ENCODE peak calls at places on chromosomes 12 and 14, in seven cellular contexts. X is H9, J is mesenchymal stem cell, E is mesendoderm, F is IMR-90, D is neuronal stem cell, V is H1. G is an unnamed sample.

GRCh38 chr12:87685696-87686095 is 343.5 kb downstream of the C12orf50 start:
- DNase-seq in E (no peak), F (no peak), V (no peak), D (no peak), J (no peak), X (no peak), G (no peak)

GRCh38 chr14:58280954-58281787 is 17.2 kb upstream of the ARID4A start:
- DNase-seq in J (peak), X (no peak), F (peak), D (no peak), V (no peak), E (no peak), G (peak)

GRCh38 chr14:68888025-68888850 is 90.9 kb downstream of the ACTN1 start:
- DNase-seq in F (no peak), D (no peak), E (no peak), V (no peak), X (no peak), J (no peak), G (no peak)

GRCh38 chr14:24051162-24051788 is 534 bp upstream of the CARMIL3 start:
- DNase-seq in V (no peak), D (no peak), X (peak), E (peak), J (no peak), F (no peak), G (no peak)

GRCh38 chr14:81311816-81312215 is 88.3 kb downstream of the STON2 start:
- DNase-seq in E (no peak), J (no peak), X (no peak), D (no peak), F (no peak), V (no peak), G (peak)

GRCh38 chr12:41663487-41664258 is 475.6 kb downstream of the PDZRN4 start:
- DNase-seq in D (peak), V (no peak), J (peak), E (peak), X (no peak), F (peak), G (peak)

GRCh38 chr12:88308825-88309224 is 166.7 kb downstream of the TMTC3 start:
- DNase-seq in D (no peak), E (no peak), J (peak), V (no peak), X (no peak), F (peak), G (no peak)

GRCh38 chr14:94685166-94685581 is 73.0 kb downstream of the SERPINA3 start:
- DNase-seq in J (no peak), X (peak), V (no peak), F (no peak), E (peak), D (no peak), G (peak)

GRCh38 chr12:25236190-25236589 is 14.5 kb downstream of the KRAS start:
- DNase-seq in F (peak), X (no peak), E (no peak), V (no peak), D (no peak), J (peak), G (no peak)

GRCh38 chr12:1790470-1790869 is 29.9 kb upstream of the LRTM2 start:
- DNase-seq in D (no peak), X (no peak), E (no peak), F (no peak), J (no peak), V (no peak), G (no peak)

GRCh38 chr14:96086032-96086431 is 46.9 kb downstream of the C14orf132 start:
- DNase-seq in X (no peak), D (no peak), V (no peak), F (peak), E (peak), J (peak), G (peak)

GRCh38 chr12:40015360-40015759 is 90.5 kb downstream of the SLC2A13 start:
- DNase-seq in F (no peak), J (peak), V (no peak), D (no peak), E (peak), X (no peak), G (no peak)

GRCh38 chr14:91258021-91258618 is 13.6 kb upstream of the GPR68 start:
- DNase-seq in J (peak), X (no peak), D (no peak), E (no peak), V (no peak), F (peak), G (no peak)

GRCh38 chr12:19095331-19095730 is 34.2 kb upstream of the PLEKHA5 start:
- DNase-seq in F (no peak), J (no peak), D (no peak), V (no peak), E (no peak), X (no peak), G (no peak)

GRCh38 chr12:100494026-100494425 is 20.4 kb downstream of the NR1H4 start:
- DNase-seq in X (no peak), E (no peak), J (no peak), F (no peak), V (no peak), D (no peak), G (no peak)

GRCh38 chr14:42113358-42114070 is 506.8 kb downstream of the LRFN5 start:
- DNase-seq in F (no peak), V (no peak), E (no peak), J (no peak), D (no peak), X (no peak), G (no peak)

GRCh38 chr14:69087061-69087461 is 65.9 kb downstream of the DCAF5 start:
- DNase-seq in X (no peak), V (no peak), F (peak), E (no peak), J (no peak), D (no peak), G (peak)

GRCh38 chr12:122026706-122027328 is 5.1 kb downstream of the BCL7A start:
- DNase-seq in D (no peak), J (no peak), V (no peak), X (peak), F (no peak), E (no peak), G (no peak)

GRCh38 chr12:3380200-3381020 is 110.6 kb upstream of the PRMT8 start:
- DNase-seq in F (no peak), D (no peak), X (peak), J (no peak), E (no peak), V (no peak), G (no peak)

GRCh38 chr12:53056296-53056695 is 6.4 kb downstream of the TNS2 start:
- DNase-seq in E (no peak), F (no peak), J (no peak), X (no peak), D (no peak), V (no peak), G (no peak)

GRCh38 chr14:65210118-65210826 is 108.0 kb upstream of the MAX start:
- DNase-seq in X (no peak), J (peak), E (no peak), D (no peak), F (peak), V (no peak), G (peak)

GRCh38 chr12:91978143-91978542 is 167.5 kb downstream of the BTG1 start:
- DNase-seq in J (peak), V (no peak), F (peak), X (no peak), E (no peak), D (no peak), G (no peak)

GRCh38 chr12:121536929-121537813 is 43.7 kb downstream of the KDM2B start:
- DNase-seq in D (peak), F (peak), X (peak), J (peak), E (peak), V (no peak), G (peak)

GRCh38 chr12:24230061-24230460 is 280.6 kb upstream of the SOX5 start:
- DNase-seq in X (peak), F (no peak), E (peak), J (no peak), V (no peak), D (peak), G (no peak)

GRCh38 chr14:22185191-22185590 is 403.8 kb downstream of the DAD1 start:
- DNase-seq in E (no peak), F (peak), J (peak), X (no peak), D (no peak), V (no peak), G (no peak)

GRCh38 chr12:122064034-122064777 is 14.3 kb upstream of the MLXIP start:
- DNase-seq in V (peak), E (peak), J (peak), X (peak), D (peak), F (peak), G (peak)

GRCh38 chr12:129909051-129910020 is 5.5 kb upstream of the TMEM132D start:
- DNase-seq in D (no peak), J (no peak), F (no peak), X (peak), E (no peak), V (no peak), G (no peak)

GRCh38 chr14:39617537-39617936 is 185.3 kb upstream of the FBXO33 start:
- DNase-seq in V (no peak), J (no peak), E (no peak), X (no peak), F (no peak), D (no peak), G (no peak)

GRCh38 chr14:21026251-21026987 is 1.6 kb upstream of the NDRG2 start:
- DNase-seq in E (no peak), D (no peak), F (no peak), X (no peak), J (no peak), V (no peak), G (no peak)

GRCh38 chr12:3200032-3200617 is 122.9 kb downstream of the TSPAN9 start:
- DNase-seq in E (peak), X (peak), F (peak), V (peak), D (peak), J (peak), G (peak)

GRCh38 chr12:106114084-106115068 is 24.4 kb downstream of the NUAK1 start:
- DNase-seq in F (peak), E (no peak), X (no peak), J (peak), V (no peak), D (no peak), G (no peak)

GRCh38 chr14:105029402-105029801 is 8.5 kb upstream of the CDCA4 start:
- DNase-seq in X (no peak), D (no peak), J (no peak), F (no peak), V (no peak), E (no peak), G (no peak)
- H4K8ac ChIP-seq in X (no peak), D (peak), J (no peak), F (no peak), V (no peak), E (no peak), G (no peak)

DNA sequence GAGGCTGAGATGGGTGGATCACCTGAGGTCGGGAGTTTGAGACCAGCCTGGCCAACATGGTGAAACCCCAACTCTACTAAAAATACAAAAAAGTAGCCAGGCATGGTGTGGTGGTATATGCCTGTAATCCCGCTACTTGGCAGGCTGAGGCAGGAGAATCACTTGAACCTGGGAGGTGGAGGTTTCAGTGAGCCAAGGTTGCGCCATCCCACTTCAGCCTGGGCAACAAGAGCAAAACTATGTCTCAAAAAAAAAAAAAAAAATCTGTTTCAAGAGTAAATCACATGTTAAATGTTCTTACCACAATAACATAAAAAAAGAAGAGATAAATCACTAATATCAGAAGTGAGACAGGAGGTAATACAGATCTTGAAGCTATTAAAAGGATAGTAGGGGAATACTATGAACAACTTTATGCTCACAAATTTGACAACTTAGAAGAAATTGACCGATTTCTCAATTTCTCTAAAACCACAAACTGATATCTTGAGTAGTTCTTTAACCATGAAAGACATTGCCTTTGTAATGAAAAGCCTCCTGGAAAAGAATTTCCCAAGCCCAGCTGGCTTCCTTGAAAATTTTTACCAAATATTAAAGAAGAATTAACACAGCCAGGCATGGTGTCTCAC is 37.7 kb downstream of the TAOK3 start:
- DNase-seq in X (no peak), E (no peak), V (no peak), J (peak), F (no peak), D (no peak), G (no peak)
- H4K8ac ChIP-seq in X (no peak), E (no peak), V (no peak), J (no peak), F (peak), D (no peak), G (no peak)

GRCh38 chr12:62998454-62998853 is 63.5 kb upstream of the PPM1H start:
- DNase-seq in E (peak), F (no peak), X (no peak), V (no peak), J (no peak), D (no peak), G (no peak)
- H4K8ac ChIP-seq in E (no peak), F (no peak), X (no peak), V (no peak), J (no peak), D (no peak), G (no peak)

GRCh38 chr12:77946541-77947021 is 115.9 kb downstream of the NAV3 start:
- DNase-seq in X (no peak), D (no peak), J (no peak), F (peak), E (no peak), V (no peak), G (peak)
- H4K8ac ChIP-seq in X (no peak), D (no peak), J (no peak), F (peak), E (no peak), V (no peak), G (no peak)

DNA sequence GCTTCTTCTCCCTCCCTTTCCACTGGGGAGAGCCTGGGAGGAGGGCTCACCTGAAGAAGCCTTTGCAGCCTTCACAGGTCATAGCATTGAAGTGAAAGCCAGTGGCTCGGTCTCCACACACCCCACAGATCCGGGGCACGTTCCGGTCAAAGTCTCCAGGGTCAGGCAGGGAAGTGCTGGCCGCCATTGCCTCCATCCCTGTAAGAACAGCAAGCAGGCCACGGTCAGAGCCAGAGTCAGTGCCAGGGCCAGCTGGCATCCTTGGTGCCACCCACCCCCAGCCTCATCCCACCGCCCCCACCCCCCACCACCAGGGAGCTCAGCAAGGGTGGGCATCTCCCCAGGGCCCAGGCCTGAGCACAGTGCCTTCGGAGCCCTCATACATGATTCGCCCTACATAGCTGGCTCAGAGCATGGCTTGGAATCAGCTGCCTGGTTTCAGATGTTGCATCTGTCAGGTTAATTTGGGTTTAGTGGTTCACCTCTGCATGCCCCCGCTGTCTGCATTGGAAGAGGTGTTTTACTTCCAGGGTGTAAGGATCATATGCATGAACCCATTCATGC is 25.8 kb downstream of the VDR start:
- DNase-seq in E (no peak), V (no peak), X (no peak), J (no peak), F (no peak), D (no peak), G (no peak)
- H4K8ac ChIP-seq in E (no peak), V (no peak), X (no peak), J (no peak), F (no peak), D (no peak), G (no peak)